ENCODE peak calls at places on chromosomes 16 and 17, in eight cellular contexts. W is tibial nerve; U is lower lobe of right lung; P is vagina; V is HL-60; L is progenitor cell of endocrine pancreas; F is psoas muscle; J is CD8-positive, alpha-beta T cell. N is an unnamed sample.

GRCh38 chr17:38498353-38498752 is 70.1 kb downstream of the ARHGAP23 start:
- DNase-seq in W (no peak), U (no peak), P (no peak), V (no peak), L (no peak), F (peak; percentile 50), J (no peak), N (no peak)

GRCh38 chr17:8121531-8122390 is 2.1 kb downstream of the HES7 start:
- DNase-seq in W (no peak), U (no peak), P (no peak), V (no peak), L (peak; percentile 57), F (peak; percentile 78), J (no peak), N (peak; percentile 60)

GRCh38 chr17:39069114-39069756 is 82.2 kb downstream of the PLXDC1 start:
- DNase-seq in W (no peak), U (no peak), P (no peak), V (no peak), L (no peak), F (no peak), J (peak; percentile 30), N (no peak)

GRCh38 chr16:80948886-80949502 is 57.7 kb downstream of the CMC2 start:
- DNase-seq in W (no peak), U (peak; percentile 61), P (no peak), V (no peak), L (no peak), F (peak; percentile 77), J (no peak), N (no peak)

GRCh38 chr16:75948886-75949285 is 222.6 kb upstream of the CPHXL start:
- DNase-seq in W (no peak), U (no peak), P (no peak), V (no peak), L (no peak), F (no peak), J (no peak), N (no peak)

GRCh38 chr16:56262148-56262878 is 71.0 kb downstream of the GNAO1 start:
- DNase-seq in W (no peak), U (no peak), P (no peak), V (no peak), L (no peak), F (no peak), J (peak; percentile 72), N (no peak)

GRCh38 chr17:45914036-45914717 is 19.8 kb downstream of the MAPT start:
- DNase-seq in W (no peak), U (no peak), P (no peak), V (no peak), L (no peak), F (no peak), J (no peak), N (no peak)

GRCh38 chr17:70320642-70321345 is 151.5 kb downstream of the KCNJ2 start:
- DNase-seq in W (no peak), U (peak; percentile 50), P (no peak), V (no peak), L (no peak), F (no peak), J (no peak), N (no peak)

GRCh38 chr16:22402191-22402590 is 27.8 kb upstream of the CDR2 start:
- DNase-seq in W (no peak), U (no peak), P (no peak), V (no peak), L (no peak), F (no peak), J (no peak), N (no peak)

GRCh38 chr17:69417545-69418483 is 3.3 kb downstream of the MAP2K6 start:
- DNase-seq in W (no peak), U (no peak), P (no peak), V (no peak), L (no peak), F (no peak), J (no peak), N (no peak)

GRCh38 chr17:67891481-67892119 is 66.3 kb downstream of the BPTF start:
- DNase-seq in W (no peak), U (no peak), P (no peak), V (no peak), L (no peak), F (no peak), J (no peak), N (no peak)

GRCh38 chr17:9343513-9343912 is 232.1 kb downstream of the STX8 start:
- DNase-seq in W (no peak), U (no peak), P (no peak), V (no peak), L (no peak), F (no peak), J (no peak), N (no peak)

GRCh38 chr17:80772906-80773242 is 218.8 kb upstream of the CHMP6 start:
- DNase-seq in W (no peak), U (no peak), P (no peak), V (no peak), L (no peak), F (no peak), J (no peak), N (no peak)

GRCh38 chr17:80774643-80775281 is 216.9 kb upstream of the CHMP6 start:
- DNase-seq in W (no peak), U (no peak), P (no peak), V (peak; percentile 43), L (no peak), F (no peak), J (no peak), N (no peak)

GRCh38 chr17:80771612-80772005 is 220.0 kb upstream of the CHMP6 start:
- DNase-seq in W (no peak), U (no peak), P (no peak), V (no peak), L (no peak), F (no peak), J (no peak), N (no peak)

GRCh38 chr17:80774146-80774545 is 217.5 kb upstream of the CHMP6 start:
- DNase-seq in W (no peak), U (no peak), P (no peak), V (no peak), L (no peak), F (peak; percentile 80), J (no peak), N (no peak)

DNA sequence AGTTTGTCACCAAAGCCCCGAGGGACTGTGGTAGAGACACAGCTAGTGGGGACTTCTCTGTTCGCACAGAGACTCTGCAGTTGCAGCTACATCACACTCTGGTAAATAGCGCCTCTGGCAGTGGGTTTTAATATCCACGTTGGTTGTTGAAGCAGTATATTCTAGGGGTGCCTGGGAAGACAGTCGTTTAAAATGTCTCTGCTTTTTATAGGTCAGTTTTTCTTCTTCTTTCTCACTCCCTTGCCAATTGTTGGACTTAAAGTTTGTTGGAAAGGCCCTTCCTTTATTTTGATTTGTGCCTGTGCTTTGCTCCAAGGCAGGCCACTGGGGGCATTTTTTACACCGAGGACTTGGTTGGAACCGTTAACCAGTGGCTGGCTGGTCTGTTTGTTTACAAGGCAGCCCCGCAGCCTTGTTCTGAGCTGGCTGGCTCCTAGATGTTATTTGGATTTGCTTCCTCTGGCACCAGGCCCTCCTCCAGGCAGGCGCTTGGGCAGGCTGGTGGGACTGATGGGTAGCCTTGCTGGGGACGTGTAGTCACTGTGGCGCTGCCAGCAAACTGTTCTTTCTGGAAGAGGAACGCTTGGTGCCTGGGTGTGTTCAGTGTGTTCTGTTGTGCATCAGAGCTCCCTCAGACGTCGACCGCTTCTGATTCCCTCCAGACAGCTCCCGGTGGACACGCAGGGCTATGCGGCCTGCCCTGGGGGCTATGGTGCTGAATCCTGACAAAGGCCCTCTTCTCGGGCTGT is 218.2 kb upstream of the CHMP6 start:
- DNase-seq in W (no peak), U (no peak), P (no peak), V (no peak), L (no peak), F (peak; percentile 94), J (peak; percentile 56), N (no peak)
- TF ChIP-seq CTCF in W (no peak), U (no peak), P (no peak), V (no peak), L (no peak), F (no peak), J (no peak), N (no peak)

GRCh38 chr16:10608687-10609409 is 28.4 kb upstream of the EMP2 start:
- DNase-seq in W (no peak), U (no peak), P (no peak), V (no peak), L (no peak), F (no peak), J (no peak), N (no peak)
- TF ChIP-seq CTCF in W (no peak), U (no peak), P (no peak), V (no peak), L (no peak), F (no peak), J (no peak), N (no peak)

GRCh38 chr17:18191967-18192366 is 8.3 kb downstream of the ALKBH5 start:
- DNase-seq in W (no peak), U (no peak), P (no peak), V (no peak), L (no peak), F (no peak), J (no peak), N (no peak)
- TF ChIP-seq CTCF in W (peak; percentile 9), U (peak; percentile 15), P (no peak), V (no peak), L (peak; percentile 18), F (peak; percentile 15), J (peak; percentile 23), N (no peak)

DNA sequence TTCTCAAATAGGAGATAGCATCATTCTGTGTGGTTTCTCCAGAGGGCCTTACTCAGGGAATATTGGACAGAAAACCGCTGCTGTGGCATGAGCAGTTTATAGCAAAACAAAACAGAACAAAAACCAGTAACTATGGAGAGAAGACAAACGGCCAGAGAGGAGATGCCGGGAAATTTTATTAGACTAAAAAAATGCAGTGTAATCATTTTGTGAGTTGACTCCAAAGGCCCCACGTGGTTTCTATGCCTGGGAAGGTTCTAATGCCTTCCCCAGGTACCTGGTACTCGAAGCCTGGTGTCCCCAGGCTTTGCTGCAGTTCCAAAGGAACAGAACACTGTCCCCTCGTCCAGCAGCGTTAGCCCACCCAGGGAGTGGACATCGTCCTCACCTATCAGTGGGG is 12.9 kb upstream of the CACNG5 start:
- DNase-seq in W (no peak), U (no peak), P (no peak), V (no peak), L (no peak), F (no peak), J (no peak), N (no peak)
- TF ChIP-seq CTCF in W (no peak), U (no peak), P (no peak), V (no peak), L (no peak), F (no peak), J (no peak), N (no peak)

DNA sequence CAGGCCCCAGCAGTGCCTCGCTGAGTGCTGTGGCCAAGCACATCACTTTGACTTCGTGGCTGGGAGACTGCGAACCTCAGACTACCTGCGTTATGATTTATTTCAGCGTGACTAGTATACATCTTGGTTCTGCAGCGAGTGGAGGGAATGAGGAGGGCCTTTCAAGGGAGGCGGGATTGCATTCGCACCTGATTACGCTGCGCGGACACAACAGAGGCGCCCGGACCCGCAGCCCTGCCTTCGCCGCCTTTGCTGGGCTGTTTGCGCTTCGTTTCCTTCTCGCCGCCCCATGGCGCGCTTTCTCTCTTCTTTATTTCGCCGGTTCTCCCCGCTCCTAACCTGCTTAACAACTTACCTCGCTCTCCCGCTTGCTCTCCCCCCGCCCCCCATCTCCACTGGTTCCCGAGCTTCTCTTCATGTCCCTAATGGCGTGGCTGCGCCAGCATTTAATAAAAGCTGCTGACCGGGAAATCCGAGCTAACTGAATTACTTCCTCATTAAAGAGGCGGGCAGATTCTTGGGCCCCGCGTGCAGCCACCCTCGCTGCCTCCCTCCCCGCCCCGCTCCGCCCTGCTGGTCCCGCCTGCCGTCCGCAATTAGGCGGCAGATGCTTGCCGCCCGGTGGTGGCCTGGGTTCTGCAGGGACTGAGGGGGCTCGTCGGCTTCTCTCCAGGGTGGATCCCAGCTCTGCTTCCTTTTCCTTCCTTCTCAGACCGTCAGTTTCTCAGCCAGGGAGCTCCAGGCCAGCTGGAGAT is 257.6 kb upstream of the SDK2 start:
- DNase-seq in W (no peak), U (peak; percentile 76), P (peak; percentile 58), V (peak; percentile 13), L (peak; percentile 41), F (peak; percentile 58), J (no peak), N (no peak)
- TF ChIP-seq CTCF in W (no peak), U (no peak), P (no peak), V (no peak), L (peak; percentile 10), F (no peak), J (no peak), N (no peak)